ENCODE peak calls at places on chromosomes 7 and 10, in eight cellular contexts. One of them, this sample, is unnamed.
A peak's percentile ranks its signal among the peaks of the same experiment; 100 is the strongest.

GRCh38 chr7:24965831-24966708 is 13.9 kb downstream of the OSBPL3 start:
- DNase-seq in left ventricle myocardium inferior: peak; percentile 18
- DNase-seq in GM12878: peak; percentile 98
- DNase-seq in astrocyte of the spinal cord: no peak
- DNase-seq in NB4: peak; percentile 60
- DNase-seq in tibial artery: no peak
- DNase-seq in fibroblast of the aortic adventitia: no peak
- DNase-seq in A549: no peak
- DNase-seq in this sample: peak; percentile 96

GRCh38 chr10:49111320-49111698 is 4.0 kb downstream of the VSTM4 start:
- DNase-seq in left ventricle myocardium inferior: no peak
- DNase-seq in GM12878: no peak
- DNase-seq in astrocyte of the spinal cord: no peak
- DNase-seq in NB4: no peak
- DNase-seq in tibial artery: no peak
- DNase-seq in fibroblast of the aortic adventitia: no peak
- DNase-seq in A549: no peak
- DNase-seq in this sample: no peak

GRCh38 chr10:1185911-1186692 is 129.9 kb downstream of the WDR37 start:
- DNase-seq in left ventricle myocardium inferior: no peak
- DNase-seq in GM12878: no peak
- DNase-seq in astrocyte of the spinal cord: no peak
- DNase-seq in NB4: no peak
- DNase-seq in tibial artery: peak; percentile 61
- DNase-seq in fibroblast of the aortic adventitia: no peak
- DNase-seq in A549: no peak
- DNase-seq in this sample: no peak

GRCh38 chr10:76397210-76397881 is 965.9 kb downstream of the LRMDA start:
- DNase-seq in left ventricle myocardium inferior: peak; percentile 22
- DNase-seq in GM12878: no peak
- DNase-seq in astrocyte of the spinal cord: peak; percentile 94
- DNase-seq in NB4: no peak
- DNase-seq in tibial artery: peak; percentile 94
- DNase-seq in fibroblast of the aortic adventitia: peak; percentile 49
- DNase-seq in A549: no peak
- DNase-seq in this sample: no peak

GRCh38 chr7:99383203-99383602 is 8.7 kb downstream of the ARPC1B start:
- DNase-seq in left ventricle myocardium inferior: no peak
- DNase-seq in GM12878: no peak
- DNase-seq in astrocyte of the spinal cord: no peak
- DNase-seq in NB4: no peak
- DNase-seq in tibial artery: no peak
- DNase-seq in fibroblast of the aortic adventitia: no peak
- DNase-seq in A549: no peak
- DNase-seq in this sample: no peak

GRCh38 chr7:105304040-105304895 is 84.5 kb downstream of the SRPK2 start:
- DNase-seq in left ventricle myocardium inferior: no peak
- DNase-seq in GM12878: peak; percentile 53
- DNase-seq in astrocyte of the spinal cord: peak; percentile 61
- DNase-seq in NB4: peak; percentile 21
- DNase-seq in tibial artery: no peak
- DNase-seq in fibroblast of the aortic adventitia: peak; percentile 74
- DNase-seq in A549: peak; percentile 11
- DNase-seq in this sample: peak; percentile 77

GRCh38 chr7:34011711-34012110 is 106.4 kb downstream of the BMPER start:
- DNase-seq in left ventricle myocardium inferior: no peak
- DNase-seq in GM12878: no peak
- DNase-seq in astrocyte of the spinal cord: no peak
- DNase-seq in NB4: no peak
- DNase-seq in tibial artery: no peak
- DNase-seq in fibroblast of the aortic adventitia: peak; percentile 77
- DNase-seq in A549: no peak
- DNase-seq in this sample: no peak

GRCh38 chr10:95569368-95569767 is 8.2 kb upstream of the SORBS1 start:
- DNase-seq in left ventricle myocardium inferior: no peak
- DNase-seq in GM12878: no peak
- DNase-seq in astrocyte of the spinal cord: no peak
- DNase-seq in NB4: no peak
- DNase-seq in tibial artery: no peak
- DNase-seq in fibroblast of the aortic adventitia: peak; percentile 10
- DNase-seq in A549: no peak
- DNase-seq in this sample: no peak

GRCh38 chr10:28913850-28914249 is 236.5 kb downstream of the BAMBI start:
- DNase-seq in left ventricle myocardium inferior: no peak
- DNase-seq in GM12878: no peak
- DNase-seq in astrocyte of the spinal cord: no peak
- DNase-seq in NB4: no peak
- DNase-seq in tibial artery: no peak
- DNase-seq in fibroblast of the aortic adventitia: no peak
- DNase-seq in A549: peak; percentile 76
- DNase-seq in this sample: no peak

GRCh38 chr7:5143106-5143505 is 46.9 kb upstream of the WIPI2 start:
- DNase-seq in left ventricle myocardium inferior: no peak
- DNase-seq in GM12878: no peak
- DNase-seq in astrocyte of the spinal cord: no peak
- DNase-seq in NB4: no peak
- DNase-seq in tibial artery: no peak
- DNase-seq in fibroblast of the aortic adventitia: no peak
- DNase-seq in A549: no peak
- DNase-seq in this sample: no peak

GRCh38 chr10:3780766-3781457 is 4.1 kb downstream of the KLF6 start:
- DNase-seq in left ventricle myocardium inferior: no peak
- DNase-seq in GM12878: no peak
- DNase-seq in astrocyte of the spinal cord: peak; percentile 50
- DNase-seq in NB4: no peak
- DNase-seq in tibial artery: no peak
- DNase-seq in fibroblast of the aortic adventitia: peak; percentile 48
- DNase-seq in A549: no peak
- DNase-seq in this sample: no peak

GRCh38 chr7:116546054-116546453 is 21.2 kb downstream of the CAV1 start:
- DNase-seq in left ventricle myocardium inferior: peak; percentile 15
- DNase-seq in GM12878: no peak
- DNase-seq in astrocyte of the spinal cord: no peak
- DNase-seq in NB4: no peak
- DNase-seq in tibial artery: no peak
- DNase-seq in fibroblast of the aortic adventitia: no peak
- DNase-seq in A549: no peak
- DNase-seq in this sample: no peak

GRCh38 chr7:43977525-43977924 is 20.2 kb upstream of the SPDYE1 start:
- DNase-seq in left ventricle myocardium inferior: no peak
- DNase-seq in GM12878: no peak
- DNase-seq in astrocyte of the spinal cord: no peak
- DNase-seq in NB4: no peak
- DNase-seq in tibial artery: no peak
- DNase-seq in fibroblast of the aortic adventitia: no peak
- DNase-seq in A549: no peak
- DNase-seq in this sample: no peak

GRCh38 chr7:38034062-38034907 is 113.8 kb downstream of the EPDR1 start:
- DNase-seq in left ventricle myocardium inferior: no peak
- DNase-seq in GM12878: no peak
- DNase-seq in astrocyte of the spinal cord: peak; percentile 9
- DNase-seq in NB4: no peak
- DNase-seq in tibial artery: no peak
- DNase-seq in fibroblast of the aortic adventitia: no peak
- DNase-seq in A549: no peak
- DNase-seq in this sample: no peak

GRCh38 chr7:963236-964078 is 9.0 kb upstream of the ADAP1 start:
- DNase-seq in left ventricle myocardium inferior: peak; percentile 13
- DNase-seq in GM12878: no peak
- DNase-seq in astrocyte of the spinal cord: no peak
- DNase-seq in NB4: no peak
- DNase-seq in tibial artery: peak; percentile 63
- DNase-seq in fibroblast of the aortic adventitia: no peak
- DNase-seq in A549: no peak
- DNase-seq in this sample: no peak
- TF ChIP-seq CTCF in left ventricle myocardium inferior: no peak
- TF ChIP-seq CTCF in GM12878: peak; percentile 19
- TF ChIP-seq CTCF in astrocyte of the spinal cord: no peak
- TF ChIP-seq CTCF in NB4: no peak
- TF ChIP-seq CTCF in tibial artery: no peak
- TF ChIP-seq CTCF in fibroblast of the aortic adventitia: no peak
- TF ChIP-seq CTCF in A549: no peak
- TF ChIP-seq CTCF in this sample: no peak

DNA sequence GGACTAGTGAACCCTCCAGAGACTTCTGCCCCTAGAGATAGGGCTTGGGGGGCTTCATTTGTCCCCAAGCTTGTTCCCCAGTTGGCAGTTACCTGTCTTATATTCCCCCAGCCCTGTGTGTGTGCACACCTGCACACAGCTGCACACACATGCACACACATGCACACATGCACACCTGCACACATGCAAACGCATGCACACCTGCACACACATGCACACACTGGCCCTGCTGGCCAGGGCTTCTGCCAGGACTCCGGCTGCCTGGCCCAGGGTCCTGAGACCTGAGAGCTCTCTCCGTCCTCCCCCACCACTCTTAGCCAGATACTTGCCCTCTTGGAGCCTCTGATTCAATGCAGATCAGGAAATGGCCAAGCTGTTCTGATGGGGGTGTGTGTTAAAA is 6.7 kb downstream of the ZMIZ1 start:
- DNase-seq in left ventricle myocardium inferior: no peak
- DNase-seq in GM12878: no peak
- DNase-seq in astrocyte of the spinal cord: no peak
- DNase-seq in NB4: no peak
- DNase-seq in tibial artery: no peak
- DNase-seq in fibroblast of the aortic adventitia: no peak
- DNase-seq in A549: no peak
- DNase-seq in this sample: no peak
- H3K4me3 ChIP-seq in left ventricle myocardium inferior: no peak overlapping the region
- H3K4me3 ChIP-seq in GM12878: no peak overlapping the region
- H3K4me3 ChIP-seq in astrocyte of the spinal cord: no peak overlapping the region
- H3K4me3 ChIP-seq in NB4: no peak overlapping the region
- H3K4me3 ChIP-seq in tibial artery: no peak overlapping the region
- H3K4me3 ChIP-seq in fibroblast of the aortic adventitia: no peak overlapping the region
- H3K4me3 ChIP-seq in A549: no peak overlapping the region
- H3K4me3 ChIP-seq in this sample: no peak overlapping the region

GRCh38 chr10:128084364-128084763 is 41.9 kb downstream of the MKI67 start:
- DNase-seq in left ventricle myocardium inferior: no peak
- DNase-seq in GM12878: no peak
- DNase-seq in astrocyte of the spinal cord: no peak
- DNase-seq in NB4: no peak
- DNase-seq in tibial artery: peak; percentile 35
- DNase-seq in fibroblast of the aortic adventitia: no peak
- DNase-seq in A549: no peak
- DNase-seq in this sample: no peak

GRCh38 chr10:128086003-128086863 is 40.0 kb downstream of the MKI67 start:
- DNase-seq in left ventricle myocardium inferior: no peak
- DNase-seq in GM12878: no peak
- DNase-seq in astrocyte of the spinal cord: no peak
- DNase-seq in NB4: peak; percentile 47
- DNase-seq in tibial artery: peak; percentile 43
- DNase-seq in fibroblast of the aortic adventitia: no peak
- DNase-seq in A549: no peak
- DNase-seq in this sample: no peak

GRCh38 chr10:128087884-128088695 is 38.1 kb downstream of the MKI67 start:
- DNase-seq in left ventricle myocardium inferior: no peak
- DNase-seq in GM12878: no peak
- DNase-seq in astrocyte of the spinal cord: no peak
- DNase-seq in NB4: no peak
- DNase-seq in tibial artery: peak; percentile 46
- DNase-seq in fibroblast of the aortic adventitia: no peak
- DNase-seq in A549: peak; percentile 24
- DNase-seq in this sample: no peak

GRCh38 chr10:128084991-128085390 is 41.2 kb downstream of the MKI67 start:
- DNase-seq in left ventricle myocardium inferior: no peak
- DNase-seq in GM12878: no peak
- DNase-seq in astrocyte of the spinal cord: no peak
- DNase-seq in NB4: no peak
- DNase-seq in tibial artery: peak; percentile 29
- DNase-seq in fibroblast of the aortic adventitia: no peak
- DNase-seq in A549: no peak
- DNase-seq in this sample: no peak

GRCh38 chr10:128087146-128087883 is 38.9 kb downstream of the MKI67 start:
- DNase-seq in left ventricle myocardium inferior: no peak
- DNase-seq in GM12878: no peak
- DNase-seq in astrocyte of the spinal cord: no peak
- DNase-seq in NB4: no peak
- DNase-seq in tibial artery: no peak
- DNase-seq in fibroblast of the aortic adventitia: no peak
- DNase-seq in A549: no peak
- DNase-seq in this sample: no peak
- TF ChIP-seq CTCF in left ventricle myocardium inferior: no peak
- TF ChIP-seq CTCF in GM12878: no peak
- TF ChIP-seq CTCF in astrocyte of the spinal cord: no peak
- TF ChIP-seq CTCF in NB4: no peak
- TF ChIP-seq CTCF in tibial artery: no peak
- TF ChIP-seq CTCF in fibroblast of the aortic adventitia: no peak
- TF ChIP-seq CTCF in A549: no peak
- TF ChIP-seq CTCF in this sample: no peak

GRCh38 chr7:73359306-73359705 is 31.3 kb downstream of the FKBP6 start:
- DNase-seq in left ventricle myocardium inferior: no peak
- DNase-seq in GM12878: no peak
- DNase-seq in astrocyte of the spinal cord: no peak
- DNase-seq in NB4: no peak
- DNase-seq in tibial artery: no peak
- DNase-seq in fibroblast of the aortic adventitia: no peak
- DNase-seq in A549: no peak
- DNase-seq in this sample: no peak

GRCh38 chr7:73359746-73360375 is 31.9 kb downstream of the FKBP6 start:
- DNase-seq in left ventricle myocardium inferior: no peak
- DNase-seq in GM12878: no peak
- DNase-seq in astrocyte of the spinal cord: no peak
- DNase-seq in NB4: no peak
- DNase-seq in tibial artery: no peak
- DNase-seq in fibroblast of the aortic adventitia: no peak
- DNase-seq in A549: no peak
- DNase-seq in this sample: no peak

GRCh38 chr7:73361340-73361739 is 33.4 kb downstream of the FKBP6 start:
- DNase-seq in left ventricle myocardium inferior: no peak
- DNase-seq in GM12878: no peak
- DNase-seq in astrocyte of the spinal cord: no peak
- DNase-seq in NB4: peak; percentile 42
- DNase-seq in tibial artery: no peak
- DNase-seq in fibroblast of the aortic adventitia: no peak
- DNase-seq in A549: no peak
- DNase-seq in this sample: no peak

GRCh38 chr7:73356176-73356575 is 28.2 kb downstream of the FKBP6 start:
- DNase-seq in left ventricle myocardium inferior: no peak
- DNase-seq in GM12878: no peak
- DNase-seq in astrocyte of the spinal cord: no peak
- DNase-seq in NB4: no peak
- DNase-seq in tibial artery: no peak
- DNase-seq in fibroblast of the aortic adventitia: no peak
- DNase-seq in A549: no peak
- DNase-seq in this sample: no peak

DNA sequence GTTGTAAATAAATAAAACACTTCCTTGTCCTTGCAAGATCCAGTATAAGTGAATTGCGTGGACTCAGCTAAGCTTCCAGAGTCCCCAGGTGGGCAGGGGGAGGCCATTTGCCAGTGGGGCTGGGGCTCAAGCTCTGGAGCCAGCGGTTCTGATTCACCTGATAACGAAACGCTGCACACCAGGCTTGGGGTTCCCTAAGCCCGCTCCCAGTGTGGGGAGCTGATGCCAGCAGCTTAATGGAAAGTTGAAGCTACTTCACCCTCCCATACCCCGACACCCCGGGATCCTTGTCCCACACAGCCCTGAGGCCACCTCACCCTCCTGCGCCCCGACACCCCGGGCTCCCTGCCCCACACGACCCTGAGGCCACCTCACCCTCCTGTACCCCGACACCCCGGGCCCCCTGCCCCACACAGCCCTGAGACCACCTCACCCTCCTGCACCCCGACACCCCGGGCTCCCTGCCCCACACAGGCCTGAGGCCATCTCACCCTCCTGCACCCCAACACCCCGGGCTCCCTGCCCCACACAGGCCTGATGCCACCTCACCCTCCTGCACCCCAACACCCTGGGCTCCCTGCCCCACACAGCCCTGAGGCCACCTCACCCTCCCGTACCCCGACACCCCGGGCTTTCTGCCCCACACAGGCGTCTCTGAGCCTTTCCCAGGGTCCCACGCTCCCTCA is 30.8 kb downstream of the FKBP6 start:
- DNase-seq in left ventricle myocardium inferior: no peak
- DNase-seq in GM12878: no peak
- DNase-seq in astrocyte of the spinal cord: no peak
- DNase-seq in NB4: no peak
- DNase-seq in tibial artery: no peak
- DNase-seq in fibroblast of the aortic adventitia: no peak
- DNase-seq in A549: no peak
- DNase-seq in this sample: no peak
- H3K4me3 ChIP-seq in left ventricle myocardium inferior: peak overlapping the region; percentile 54
- H3K4me3 ChIP-seq in GM12878: no peak overlapping the region
- H3K4me3 ChIP-seq in astrocyte of the spinal cord: no peak overlapping the region
- H3K4me3 ChIP-seq in NB4: no peak overlapping the region
- H3K4me3 ChIP-seq in tibial artery: no peak overlapping the region
- H3K4me3 ChIP-seq in fibroblast of the aortic adventitia: no peak overlapping the region
- H3K4me3 ChIP-seq in A549: peak overlapping the region; percentile 29
- H3K4me3 ChIP-seq in this sample: no peak overlapping the region

This sample was measured in GM12865.